ENCODE peak calls at places on chromosomes 11 and 22, in nine cellular contexts. One of them, this sample, is unnamed.

GRCh38 chr11:81644239-81644840 is 1089.3 kb downstream of the FAM181B start:
- DNase-seq in CD14-positive monocyte: no peak
- DNase-seq in naive thymus-derived CD4-positive, alpha-beta T cell: peak; percentile 43
- DNase-seq in DMS 273 treated with DMSO at 0.1 percent for 48 hours: peak; percentile 3
- DNase-seq in testis: peak; percentile 43
- DNase-seq in T-cell: no peak
- DNase-seq in T-helper 1 cell: no peak
- DNase-seq in RPMI7951: peak; percentile 46
- DNase-seq in NCI-H82: peak; percentile 81
- DNase-seq in this sample: no peak

GRCh38 chr11:14541180-14541579 is 21.0 kb upstream of the PSMA1 start:
- DNase-seq in CD14-positive monocyte: no peak
- DNase-seq in naive thymus-derived CD4-positive, alpha-beta T cell: no peak
- DNase-seq in DMS 273 treated with DMSO at 0.1 percent for 48 hours: no peak
- DNase-seq in testis: peak; percentile 83
- DNase-seq in T-cell: no peak
- DNase-seq in T-helper 1 cell: no peak
- DNase-seq in RPMI7951: no peak
- DNase-seq in NCI-H82: no peak
- DNase-seq in this sample: no peak

GRCh38 chr11:46363031-46363407 is 15.8 kb downstream of the DGKZ start:
- DNase-seq in CD14-positive monocyte: peak; percentile 94
- DNase-seq in naive thymus-derived CD4-positive, alpha-beta T cell: no peak
- DNase-seq in DMS 273 treated with DMSO at 0.1 percent for 48 hours: no peak
- DNase-seq in testis: no peak
- DNase-seq in T-cell: no peak
- DNase-seq in T-helper 1 cell: no peak
- DNase-seq in RPMI7951: peak; percentile 90
- DNase-seq in NCI-H82: no peak
- DNase-seq in this sample: no peak

GRCh38 chr22:20430641-20431519 is 6.7 kb downstream of the SCARF2 start:
- DNase-seq in CD14-positive monocyte: no peak
- DNase-seq in naive thymus-derived CD4-positive, alpha-beta T cell: peak; percentile 62
- DNase-seq in DMS 273 treated with DMSO at 0.1 percent for 48 hours: no peak
- DNase-seq in testis: peak; percentile 54
- DNase-seq in T-cell: peak; percentile 51
- DNase-seq in T-helper 1 cell: peak; percentile 46
- DNase-seq in RPMI7951: no peak
- DNase-seq in NCI-H82: no peak
- DNase-seq in this sample: peak; percentile 3

GRCh38 chr11:63602296-63602695 is 11.9 kb downstream of the PLAAT3 start:
- DNase-seq in CD14-positive monocyte: no peak
- DNase-seq in naive thymus-derived CD4-positive, alpha-beta T cell: no peak
- DNase-seq in DMS 273 treated with DMSO at 0.1 percent for 48 hours: no peak
- DNase-seq in testis: peak; percentile 75
- DNase-seq in T-cell: no peak
- DNase-seq in T-helper 1 cell: no peak
- DNase-seq in RPMI7951: peak; percentile 14
- DNase-seq in NCI-H82: no peak
- DNase-seq in this sample: no peak

GRCh38 chr22:20972933-20973577 is 6.0 kb downstream of the AIFM3 start:
- DNase-seq in CD14-positive monocyte: no peak
- DNase-seq in naive thymus-derived CD4-positive, alpha-beta T cell: no peak
- DNase-seq in DMS 273 treated with DMSO at 0.1 percent for 48 hours: no peak
- DNase-seq in testis: no peak
- DNase-seq in T-cell: no peak
- DNase-seq in T-helper 1 cell: no peak
- DNase-seq in RPMI7951: no peak
- DNase-seq in NCI-H82: no peak
- DNase-seq in this sample: no peak

GRCh38 chr11:71425851-71426250 is 22.3 kb downstream of the DHCR7 start:
- DNase-seq in CD14-positive monocyte: no peak
- DNase-seq in naive thymus-derived CD4-positive, alpha-beta T cell: no peak
- DNase-seq in DMS 273 treated with DMSO at 0.1 percent for 48 hours: no peak
- DNase-seq in testis: no peak
- DNase-seq in T-cell: no peak
- DNase-seq in T-helper 1 cell: no peak
- DNase-seq in RPMI7951: peak; percentile 15
- DNase-seq in NCI-H82: peak; percentile 31
- DNase-seq in this sample: no peak

GRCh38 chr11:11397043-11397415 is 44.0 kb upstream of the CSNK2A3 start:
- DNase-seq in CD14-positive monocyte: no peak
- DNase-seq in naive thymus-derived CD4-positive, alpha-beta T cell: no peak
- DNase-seq in DMS 273 treated with DMSO at 0.1 percent for 48 hours: no peak
- DNase-seq in testis: no peak
- DNase-seq in T-cell: no peak
- DNase-seq in T-helper 1 cell: no peak
- DNase-seq in RPMI7951: no peak
- DNase-seq in NCI-H82: no peak
- DNase-seq in this sample: no peak

GRCh38 chr11:17939542-17939941 is 73.3 kb downstream of the SERGEF start:
- DNase-seq in CD14-positive monocyte: no peak
- DNase-seq in naive thymus-derived CD4-positive, alpha-beta T cell: no peak
- DNase-seq in DMS 273 treated with DMSO at 0.1 percent for 48 hours: peak; percentile 17
- DNase-seq in testis: no peak
- DNase-seq in T-cell: no peak
- DNase-seq in T-helper 1 cell: no peak
- DNase-seq in RPMI7951: no peak
- DNase-seq in NCI-H82: no peak
- DNase-seq in this sample: no peak

GRCh38 chr11:76599041-76600013 is 71.2 kb downstream of the LRRC32 start:
- DNase-seq in CD14-positive monocyte: no peak
- DNase-seq in naive thymus-derived CD4-positive, alpha-beta T cell: no peak
- DNase-seq in DMS 273 treated with DMSO at 0.1 percent for 48 hours: no peak
- DNase-seq in testis: no peak
- DNase-seq in T-cell: no peak
- DNase-seq in T-helper 1 cell: no peak
- DNase-seq in RPMI7951: peak; percentile 86
- DNase-seq in NCI-H82: no peak
- DNase-seq in this sample: no peak

GRCh38 chr11:101267654-101268053 is 138.0 kb upstream of the PGR start:
- DNase-seq in CD14-positive monocyte: no peak
- DNase-seq in naive thymus-derived CD4-positive, alpha-beta T cell: no peak
- DNase-seq in DMS 273 treated with DMSO at 0.1 percent for 48 hours: no peak
- DNase-seq in testis: no peak
- DNase-seq in T-cell: no peak
- DNase-seq in T-helper 1 cell: no peak
- DNase-seq in RPMI7951: no peak
- DNase-seq in NCI-H82: no peak
- DNase-seq in this sample: no peak

GRCh38 chr22:44399906-44400762 is 87.4 kb upstream of the SHISAL1 start:
- DNase-seq in CD14-positive monocyte: peak; percentile 8
- DNase-seq in naive thymus-derived CD4-positive, alpha-beta T cell: no peak
- DNase-seq in DMS 273 treated with DMSO at 0.1 percent for 48 hours: no peak
- DNase-seq in testis: peak; percentile 7
- DNase-seq in T-cell: no peak
- DNase-seq in T-helper 1 cell: no peak
- DNase-seq in RPMI7951: no peak
- DNase-seq in NCI-H82: no peak
- DNase-seq in this sample: peak; percentile 36

GRCh38 chr11:61728940-61729219 is 23.6 kb upstream of the MYRF start:
- DNase-seq in CD14-positive monocyte: no peak
- DNase-seq in naive thymus-derived CD4-positive, alpha-beta T cell: no peak
- DNase-seq in DMS 273 treated with DMSO at 0.1 percent for 48 hours: no peak
- DNase-seq in testis: no peak
- DNase-seq in T-cell: no peak
- DNase-seq in T-helper 1 cell: no peak
- DNase-seq in RPMI7951: peak; percentile 19
- DNase-seq in NCI-H82: no peak
- DNase-seq in this sample: no peak

GRCh38 chr22:50277761-50278160 is 7.6 kb upstream of the MAPK11 start:
- DNase-seq in CD14-positive monocyte: no peak
- DNase-seq in naive thymus-derived CD4-positive, alpha-beta T cell: no peak
- DNase-seq in DMS 273 treated with DMSO at 0.1 percent for 48 hours: no peak
- DNase-seq in testis: no peak
- DNase-seq in T-cell: no peak
- DNase-seq in T-helper 1 cell: no peak
- DNase-seq in RPMI7951: no peak
- DNase-seq in NCI-H82: no peak
- DNase-seq in this sample: no peak

GRCh38 chr22:33476206-33476605 is 418.0 kb upstream of the SYN3 start:
- DNase-seq in CD14-positive monocyte: no peak
- DNase-seq in naive thymus-derived CD4-positive, alpha-beta T cell: no peak
- DNase-seq in DMS 273 treated with DMSO at 0.1 percent for 48 hours: no peak
- DNase-seq in testis: no peak
- DNase-seq in T-cell: no peak
- DNase-seq in T-helper 1 cell: no peak
- DNase-seq in RPMI7951: peak; percentile 7
- DNase-seq in NCI-H82: no peak
- DNase-seq in this sample: no peak

This sample was measured in DMS79 treated with DMSO at 0.1 percent for 48 hours.